ENCODE peak calls at places on chromosome X, in nine cellular contexts. S is GM23338, H is mammary epithelial cell, Z is GM23248, F is DND-41, X is endothelial cell of umbilical vein, I is HCT116, N is MM.1S, M is neural progenitor cell. P is an unnamed sample.

GRCh38 chrX:16870861-16871584 is 861 bp upstream of the RBBP7 start:
- DNase-seq in Z (peak), H (no peak), S (peak), I (no peak), M (peak), N (no peak), F (peak), X (peak), P (no peak)

GRCh38 chrX:145817666-145818521 is at the start of gene SLITRK2:
- DNase-seq in F (no peak), Z (peak), X (no peak), S (peak), I (no peak), H (no peak), M (peak), N (no peak), P (no peak)

GRCh38 chrX:46782034-46782433 is 23.1 kb upstream of the SLC9A7 start:
- DNase-seq in N (no peak), X (no peak), M (no peak), S (no peak), I (no peak), H (no peak), F (no peak), Z (no peak), P (no peak)

GRCh38 chrX:17632942-17633341 is 104.4 kb upstream of the SCML1 start:
- DNase-seq in X (peak), S (no peak), M (no peak), Z (peak), H (peak), N (peak), I (no peak), F (no peak), P (no peak)

GRCh38 chrX:130770615-130771014 is 132.4 kb downstream of the ENOX2 start:
- DNase-seq in Z (peak), F (no peak), X (peak), N (no peak), M (no peak), S (no peak), H (peak), I (peak), P (peak)

GRCh38 chrX:106952988-106953387 is 32.8 kb downstream of the CLDN2 start:
- DNase-seq in F (no peak), H (no peak), M (no peak), S (no peak), I (no peak), N (peak), X (peak), Z (peak), P (no peak)

GRCh38 chrX:71618303-71618721 is at the start of gene CXCR3:
- DNase-seq in F (peak), X (no peak), H (no peak), S (no peak), N (peak), M (no peak), Z (no peak), I (no peak), P (peak)

GRCh38 chrX:110462957-110463356 is 104.3 kb downstream of the RTL9 start:
- DNase-seq in Z (peak), F (no peak), I (no peak), N (no peak), H (no peak), X (no peak), S (peak), M (no peak), P (no peak)

GRCh38 chrX:43897290-43897689 is 15.0 kb upstream of the MAOB start:
- DNase-seq in Z (no peak), S (no peak), I (no peak), M (no peak), F (no peak), N (no peak), X (no peak), H (no peak), P (no peak)

GRCh38 chrX:42219231-42219630 is 295.9 kb upstream of the CASK start:
- DNase-seq in H (peak), N (no peak), X (no peak), M (no peak), S (no peak), F (no peak), I (no peak), Z (no peak), P (peak)

GRCh38 chrX:15143050-15143824 is 126.6 kb downstream of the ASB9 start:
- DNase-seq in H (peak), S (peak), Z (peak), X (peak), M (peak), N (peak), I (peak), F (peak), P (peak)

GRCh38 chrX:148700021-148700420 is 199.6 kb downstream of the AFF2 start:
- DNase-seq in Z (no peak), N (no peak), H (no peak), X (no peak), S (no peak), F (no peak), I (no peak), M (no peak), P (no peak)

GRCh38 chrX:24245201-24245600 is 68.7 kb downstream of the SUPT20HL2 start:
- DNase-seq in X (no peak), M (peak), H (peak), F (no peak), Z (peak), I (no peak), S (no peak), N (no peak), P (peak)

GRCh38 chrX:150696264-150696789 is 3.1 kb downstream of the MTMR1 start:
- DNase-seq in N (peak), H (no peak), X (no peak), F (peak), I (no peak), Z (no peak), S (no peak), M (no peak), P (no peak)

DNA sequence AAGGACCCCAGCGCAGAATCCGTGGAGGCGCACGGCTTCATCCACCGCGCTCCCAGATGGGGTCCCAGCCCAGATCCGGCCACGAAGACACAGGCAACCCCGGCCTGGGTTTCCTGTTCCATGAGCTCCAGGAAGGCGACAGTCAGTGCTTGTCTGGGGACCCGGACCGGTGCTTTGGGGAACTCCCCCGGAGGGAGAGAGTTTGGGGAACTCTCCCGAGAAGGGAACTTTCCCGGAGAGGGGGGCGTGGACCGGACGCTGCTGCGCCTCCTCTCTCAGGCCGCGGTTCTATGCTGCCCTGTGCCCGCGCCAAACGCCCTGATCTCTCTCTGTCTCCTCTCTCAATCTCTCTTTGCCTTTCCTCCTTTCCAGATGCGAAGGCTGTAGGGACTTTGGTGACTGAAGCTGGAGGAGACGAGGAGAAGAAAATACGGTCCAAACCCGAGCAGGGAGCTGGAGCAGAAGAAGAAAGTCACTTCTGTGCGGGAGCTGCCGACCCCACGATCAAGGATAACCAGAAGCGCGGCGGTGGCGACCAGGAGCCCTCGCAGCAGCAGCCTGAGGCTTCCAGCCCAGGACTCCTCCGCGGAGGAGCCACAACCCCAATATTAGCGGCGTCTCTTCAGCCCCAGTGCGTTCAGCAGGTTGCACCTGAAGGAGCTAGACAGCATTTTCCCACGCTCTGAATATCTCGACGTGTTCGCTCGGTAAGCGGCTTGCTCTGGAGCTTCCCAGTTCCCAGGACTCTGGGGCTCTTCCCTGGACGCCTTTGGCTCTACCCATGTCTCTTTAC is 47.6 kb upstream of the NKAP start:
- DNase-seq in M (peak), S (peak), I (no peak), N (no peak), Z (no peak), X (no peak), F (no peak), H (no peak), P (no peak)
- TF ChIP-seq EZH2 in M (peak), S (peak), I (no peak), N (no peak), Z (no peak), X (peak), F (no peak), H (no peak), P (peak)

GRCh38 chrX:137565318-137565904 is 516 bp upstream of the ZIC3 start:
- DNase-seq in S (peak), H (no peak), F (no peak), X (no peak), Z (no peak), M (peak), I (no peak), N (no peak), P (no peak)
- TF ChIP-seq EZH2 in S (no peak), H (peak), F (no peak), X (no peak), Z (no peak), M (no peak), I (no peak), N (no peak), P (peak)

DNA sequence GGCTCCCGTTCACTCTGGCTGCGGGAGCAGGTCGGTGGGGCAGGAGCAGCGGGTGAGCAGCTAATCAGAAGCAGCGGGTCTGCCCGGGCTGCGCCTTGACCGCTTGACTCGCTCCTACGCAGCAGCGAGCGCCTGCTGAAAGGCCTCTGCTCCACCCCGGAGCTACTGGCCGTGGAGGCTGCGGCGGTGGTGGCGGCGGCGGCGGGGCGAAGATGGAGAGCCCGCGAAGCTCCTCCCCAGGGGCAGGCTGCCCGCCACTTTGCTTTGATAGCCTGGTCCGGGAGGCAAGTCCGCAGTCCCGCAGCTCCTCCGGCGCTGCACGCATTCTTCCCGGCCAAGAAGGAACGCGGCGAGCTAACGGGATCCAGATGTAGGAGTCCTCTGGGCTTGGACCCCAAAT is 36.7 kb downstream of the PJA1 start:
- DNase-seq in I (no peak), X (no peak), N (no peak), M (peak), H (no peak), S (peak), Z (peak), F (no peak), P (peak)
- TF ChIP-seq EZH2 in I (no peak), X (no peak), N (no peak), M (no peak), H (no peak), S (no peak), Z (no peak), F (no peak), P (no peak)

DNA sequence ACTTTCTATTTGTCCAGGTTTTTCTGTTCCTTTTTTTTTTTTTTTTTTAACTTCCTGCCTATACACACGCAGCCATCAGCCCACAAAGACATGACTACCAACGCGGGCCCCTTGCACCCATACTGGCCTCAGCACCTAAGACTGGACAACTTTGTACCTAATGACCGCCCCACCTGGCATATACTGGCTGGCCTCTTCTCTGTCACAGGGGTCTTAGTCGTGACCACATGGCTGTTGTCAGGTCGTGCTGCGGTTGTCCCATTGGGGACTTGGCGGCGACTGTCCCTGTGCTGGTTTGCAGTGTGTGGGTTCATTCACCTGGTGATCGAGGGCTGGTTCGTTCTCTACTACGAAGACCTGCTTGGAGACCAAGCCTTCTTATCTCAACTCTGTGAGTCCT is 2.1 kb downstream of the EBP start:
- DNase-seq in S (no peak), X (no peak), F (no peak), I (no peak), M (no peak), H (no peak), N (no peak), Z (no peak), P (no peak)
- TF ChIP-seq EZH2 in S (no peak), X (no peak), F (no peak), I (no peak), M (no peak), H (no peak), N (no peak), Z (no peak), P (no peak)

GRCh38 chrX:40090961-40091360 is 6.8 kb downstream of the BCOR start:
- DNase-seq in N (no peak), H (no peak), M (peak), S (no peak), Z (no peak), X (no peak), I (no peak), F (no peak), P (no peak)
- TF ChIP-seq EZH2 in N (no peak), H (no peak), M (no peak), S (no peak), Z (no peak), X (no peak), I (no peak), F (no peak), P (no peak)

GRCh38 chrX:155028749-155029360 is 2.2 kb downstream of the FUNDC2 start:
- DNase-seq in Z (peak), M (no peak), F (no peak), S (no peak), H (peak), N (no peak), I (no peak), X (peak), P (peak)
- TF ChIP-seq EZH2 in Z (no peak), M (no peak), F (no peak), S (no peak), H (no peak), N (no peak), I (no peak), X (no peak), P (no peak)

GRCh38 chrX:13198762-13199064 is 121.1 kb downstream of the ATXN3L start:
- DNase-seq in I (no peak), Z (no peak), X (no peak), N (no peak), H (no peak), S (no peak), M (no peak), F (no peak), P (no peak)
- TF ChIP-seq EZH2 in I (no peak), Z (no peak), X (no peak), N (no peak), H (no peak), S (no peak), M (no peak), F (no peak), P (no peak)

P was measured in astrocyte.